ENCODE peak calls at places on chromosome 22, in eight cellular contexts. One of them, this sample, is unnamed.

GRCh38 chr22:45475063-45475747 is 27.5 kb upstream of the FBLN1 start:
- DNase-seq in GM13977: no peak
- DNase-seq in NCI-H2081 treated with DMSO at 0.1 percent for 48 hours: no peak
- DNase-seq in NCI-H82: no peak
- DNase-seq in stimulated activated CD8-positive, alpha-beta memory T cell treated with anti-CD3 and anti-CD28 coated beads, Interleukin-4, amount 100 ng/mL, for 1 hour: no peak
- DNase-seq in transverse colon: no peak
- DNase-seq in NAMALWA: no peak
- DNase-seq in iris pigment epithelial cell: peak
- DNase-seq in this sample: no peak

GRCh38 chr22:25704701-25705100 is 37.3 kb upstream of the MYO18B start:
- DNase-seq in GM13977: peak
- DNase-seq in NCI-H2081 treated with DMSO at 0.1 percent for 48 hours: no peak
- DNase-seq in NCI-H82: no peak
- DNase-seq in stimulated activated CD8-positive, alpha-beta memory T cell treated with anti-CD3 and anti-CD28 coated beads, Interleukin-4, amount 100 ng/mL, for 1 hour: no peak
- DNase-seq in transverse colon: no peak
- DNase-seq in NAMALWA: no peak
- DNase-seq in iris pigment epithelial cell: no peak
- DNase-seq in this sample: no peak

GRCh38 chr22:38967451-38968450 is 10.3 kb downstream of the APOBEC3A start:
- DNase-seq in GM13977: peak
- DNase-seq in NCI-H2081 treated with DMSO at 0.1 percent for 48 hours: no peak
- DNase-seq in NCI-H82: no peak
- DNase-seq in stimulated activated CD8-positive, alpha-beta memory T cell treated with anti-CD3 and anti-CD28 coated beads, Interleukin-4, amount 100 ng/mL, for 1 hour: no peak
- DNase-seq in transverse colon: peak
- DNase-seq in NAMALWA: no peak
- DNase-seq in iris pigment epithelial cell: no peak
- DNase-seq in this sample: no peak

GRCh38 chr22:30918761-30919160 is 49.8 kb downstream of the MORC2 start:
- DNase-seq in GM13977: no peak
- DNase-seq in NCI-H2081 treated with DMSO at 0.1 percent for 48 hours: no peak
- DNase-seq in NCI-H82: no peak
- DNase-seq in stimulated activated CD8-positive, alpha-beta memory T cell treated with anti-CD3 and anti-CD28 coated beads, Interleukin-4, amount 100 ng/mL, for 1 hour: no peak
- DNase-seq in transverse colon: no peak
- DNase-seq in NAMALWA: no peak
- DNase-seq in iris pigment epithelial cell: no peak
- DNase-seq in this sample: no peak

GRCh38 chr22:17563936-17564391 is 666 bp downstream of the SLC25A18 start:
- DNase-seq in GM13977: no peak
- DNase-seq in NCI-H2081 treated with DMSO at 0.1 percent for 48 hours: no peak
- DNase-seq in NCI-H82: no peak
- DNase-seq in stimulated activated CD8-positive, alpha-beta memory T cell treated with anti-CD3 and anti-CD28 coated beads, Interleukin-4, amount 100 ng/mL, for 1 hour: no peak
- DNase-seq in transverse colon: peak
- DNase-seq in NAMALWA: no peak
- DNase-seq in iris pigment epithelial cell: peak
- DNase-seq in this sample: no peak

GRCh38 chr22:38258895-38259294 is 13.9 kb downstream of the TMEM184B start:
- DNase-seq in GM13977: no peak
- DNase-seq in NCI-H2081 treated with DMSO at 0.1 percent for 48 hours: no peak
- DNase-seq in NCI-H82: no peak
- DNase-seq in stimulated activated CD8-positive, alpha-beta memory T cell treated with anti-CD3 and anti-CD28 coated beads, Interleukin-4, amount 100 ng/mL, for 1 hour: no peak
- DNase-seq in transverse colon: no peak
- DNase-seq in NAMALWA: no peak
- DNase-seq in iris pigment epithelial cell: peak
- DNase-seq in this sample: no peak

GRCh38 chr22:29977107-29977506 is 94.1 kb downstream of the MTMR3 start:
- DNase-seq in GM13977: no peak
- DNase-seq in NCI-H2081 treated with DMSO at 0.1 percent for 48 hours: no peak
- DNase-seq in NCI-H82: no peak
- DNase-seq in stimulated activated CD8-positive, alpha-beta memory T cell treated with anti-CD3 and anti-CD28 coated beads, Interleukin-4, amount 100 ng/mL, for 1 hour: no peak
- DNase-seq in transverse colon: no peak
- DNase-seq in NAMALWA: no peak
- DNase-seq in iris pigment epithelial cell: no peak
- DNase-seq in this sample: no peak

GRCh38 chr22:36234919-36235318 is 4.4 kb downstream of the APOL2 start:
- DNase-seq in GM13977: no peak
- DNase-seq in NCI-H2081 treated with DMSO at 0.1 percent for 48 hours: no peak
- DNase-seq in NCI-H82: no peak
- DNase-seq in stimulated activated CD8-positive, alpha-beta memory T cell treated with anti-CD3 and anti-CD28 coated beads, Interleukin-4, amount 100 ng/mL, for 1 hour: no peak
- DNase-seq in transverse colon: no peak
- DNase-seq in NAMALWA: no peak
- DNase-seq in iris pigment epithelial cell: no peak
- DNase-seq in this sample: no peak

GRCh38 chr22:27100789-27101188 is 443.4 kb downstream of the MIAT start:
- DNase-seq in GM13977: no peak
- DNase-seq in NCI-H2081 treated with DMSO at 0.1 percent for 48 hours: no peak
- DNase-seq in NCI-H82: no peak
- DNase-seq in stimulated activated CD8-positive, alpha-beta memory T cell treated with anti-CD3 and anti-CD28 coated beads, Interleukin-4, amount 100 ng/mL, for 1 hour: no peak
- DNase-seq in transverse colon: no peak
- DNase-seq in NAMALWA: no peak
- DNase-seq in iris pigment epithelial cell: peak
- DNase-seq in this sample: peak

GRCh38 chr22:43039800-43040199 is 24.9 kb upstream of the PACSIN2 start:
- DNase-seq in GM13977: no peak
- DNase-seq in NCI-H2081 treated with DMSO at 0.1 percent for 48 hours: no peak
- DNase-seq in NCI-H82: no peak
- DNase-seq in stimulated activated CD8-positive, alpha-beta memory T cell treated with anti-CD3 and anti-CD28 coated beads, Interleukin-4, amount 100 ng/mL, for 1 hour: no peak
- DNase-seq in transverse colon: no peak
- DNase-seq in NAMALWA: no peak
- DNase-seq in iris pigment epithelial cell: no peak
- DNase-seq in this sample: no peak